ENCODE peak calls at places on chromosomes 1 and 21, in nine cellular contexts. One of them, this sample, is unnamed. For H3K36me3 and H3K4me1, the result is how much of the 10 kb centered on the place peaks cover.

GRCh38 chr1:15417365-15417934 is 7.8 kb downstream of the EFHD2 start:
- DNase-seq in endodermal cell: no peak
- DNase-seq in NT2/D1: no peak
- DNase-seq in kidney: no peak
- DNase-seq in SK-N-SH: peak
- DNase-seq in psoas muscle: no peak
- DNase-seq in suprapubic skin: no peak
- DNase-seq in mucosa of descending colon: peak
- DNase-seq in sigmoid colon: no peak
- DNase-seq in this sample: no peak

GRCh38 chr1:25757151-25757845 is 42.7 kb upstream of the SELENON start:
- DNase-seq in SK-N-SH: no peak
- DNase-seq in kidney: no peak
- DNase-seq in endodermal cell: no peak
- DNase-seq in mucosa of descending colon: no peak
- DNase-seq in NT2/D1: no peak
- DNase-seq in suprapubic skin: no peak
- DNase-seq in sigmoid colon: no peak
- DNase-seq in psoas muscle: no peak
- DNase-seq in this sample: no peak

GRCh38 chr1:201760516-201760915 is 68.4 kb upstream of the IPO9 start:
- DNase-seq in NT2/D1: no peak
- DNase-seq in suprapubic skin: no peak
- DNase-seq in kidney: no peak
- DNase-seq in psoas muscle: no peak
- DNase-seq in endodermal cell: no peak
- DNase-seq in mucosa of descending colon: no peak
- DNase-seq in sigmoid colon: no peak
- DNase-seq in SK-N-SH: no peak
- DNase-seq in this sample: no peak

GRCh38 chr21:43687566-43688395 is 28.4 kb downstream of the RRP1B start:
- DNase-seq in sigmoid colon: no peak
- DNase-seq in suprapubic skin: no peak
- DNase-seq in mucosa of descending colon: no peak
- DNase-seq in SK-N-SH: no peak
- DNase-seq in psoas muscle: no peak
- DNase-seq in kidney: no peak
- DNase-seq in NT2/D1: no peak
- DNase-seq in endodermal cell: no peak
- DNase-seq in this sample: no peak

GRCh38 chr1:56132520-56132919 is 446.8 kb downstream of the PLPP3 start:
- DNase-seq in NT2/D1: no peak
- DNase-seq in psoas muscle: no peak
- DNase-seq in suprapubic skin: no peak
- DNase-seq in SK-N-SH: no peak
- DNase-seq in endodermal cell: no peak
- DNase-seq in mucosa of descending colon: no peak
- DNase-seq in kidney: no peak
- DNase-seq in sigmoid colon: no peak
- DNase-seq in this sample: no peak

GRCh38 chr1:31627301-31627929 is 9.9 kb downstream of the HCRTR1 start:
- DNase-seq in kidney: no peak
- DNase-seq in sigmoid colon: no peak
- DNase-seq in psoas muscle: peak
- DNase-seq in mucosa of descending colon: peak
- DNase-seq in endodermal cell: no peak
- DNase-seq in SK-N-SH: peak
- DNase-seq in suprapubic skin: no peak
- DNase-seq in NT2/D1: no peak
- DNase-seq in this sample: no peak

GRCh38 chr1:209808059-209808494 is 2.1 kb upstream of the IRF6 start:
- DNase-seq in sigmoid colon: no peak
- DNase-seq in kidney: peak
- DNase-seq in suprapubic skin: no peak
- DNase-seq in SK-N-SH: peak
- DNase-seq in mucosa of descending colon: peak
- DNase-seq in psoas muscle: peak
- DNase-seq in NT2/D1: no peak
- DNase-seq in endodermal cell: no peak
- DNase-seq in this sample: peak

GRCh38 chr1:181190362-181191035 is 102.0 kb downstream of the IER5 start:
- DNase-seq in suprapubic skin: no peak
- DNase-seq in mucosa of descending colon: no peak
- DNase-seq in SK-N-SH: no peak
- DNase-seq in psoas muscle: no peak
- DNase-seq in kidney: no peak
- DNase-seq in NT2/D1: no peak
- DNase-seq in sigmoid colon: no peak
- DNase-seq in endodermal cell: peak
- DNase-seq in this sample: no peak

GRCh38 chr1:56330400-56331026 is 248.8 kb downstream of the PLPP3 start:
- DNase-seq in mucosa of descending colon: no peak
- DNase-seq in kidney: no peak
- DNase-seq in psoas muscle: no peak
- DNase-seq in sigmoid colon: no peak
- DNase-seq in suprapubic skin: no peak
- DNase-seq in SK-N-SH: no peak
- DNase-seq in endodermal cell: no peak
- DNase-seq in NT2/D1: no peak
- DNase-seq in this sample: no peak

GRCh38 chr1:183841950-183842816 is 37.3 kb downstream of the RGL1 start:
- DNase-seq in suprapubic skin: no peak
- DNase-seq in sigmoid colon: peak
- DNase-seq in mucosa of descending colon: no peak
- DNase-seq in endodermal cell: no peak
- DNase-seq in kidney: no peak
- DNase-seq in NT2/D1: no peak
- DNase-seq in SK-N-SH: peak
- DNase-seq in psoas muscle: no peak
- DNase-seq in this sample: no peak

GRCh38 chr1:61585714-61586113 is 139.2 kb downstream of the TM2D1 start:
- DNase-seq in mucosa of descending colon: peak
- DNase-seq in psoas muscle: no peak
- DNase-seq in suprapubic skin: no peak
- DNase-seq in endodermal cell: no peak
- DNase-seq in kidney: peak
- DNase-seq in SK-N-SH: peak
- DNase-seq in sigmoid colon: no peak
- DNase-seq in NT2/D1: no peak
- DNase-seq in this sample: no peak

GRCh38 chr1:176073524-176074157 is 133.4 kb downstream of the COP1 start:
- DNase-seq in suprapubic skin: no peak
- DNase-seq in sigmoid colon: no peak
- DNase-seq in mucosa of descending colon: no peak
- DNase-seq in kidney: no peak
- DNase-seq in NT2/D1: peak
- DNase-seq in SK-N-SH: peak
- DNase-seq in endodermal cell: peak
- DNase-seq in psoas muscle: no peak
- DNase-seq in this sample: no peak

GRCh38 chr1:147717051-147717705 is 43.2 kb downstream of the GJA5 start:
- DNase-seq in suprapubic skin: no peak
- DNase-seq in endodermal cell: no peak
- DNase-seq in psoas muscle: no peak
- DNase-seq in kidney: peak
- DNase-seq in SK-N-SH: no peak
- DNase-seq in NT2/D1: no peak
- DNase-seq in mucosa of descending colon: peak
- DNase-seq in sigmoid colon: no peak
- DNase-seq in this sample: peak

GRCh38 chr1:56056438-56057312 is 522.7 kb downstream of the PLPP3 start:
- DNase-seq in NT2/D1: no peak
- DNase-seq in sigmoid colon: no peak
- DNase-seq in kidney: no peak
- DNase-seq in suprapubic skin: no peak
- DNase-seq in mucosa of descending colon: no peak
- DNase-seq in SK-N-SH: no peak
- DNase-seq in psoas muscle: no peak
- DNase-seq in endodermal cell: no peak
- DNase-seq in this sample: no peak

GRCh38 chr1:89609781-89610456 is 23.0 kb upstream of the LRRC8C start:
- DNase-seq in suprapubic skin: no peak
- DNase-seq in mucosa of descending colon: no peak
- DNase-seq in psoas muscle: no peak
- DNase-seq in SK-N-SH: no peak
- DNase-seq in sigmoid colon: no peak
- DNase-seq in NT2/D1: no peak
- DNase-seq in kidney: no peak
- DNase-seq in endodermal cell: peak
- DNase-seq in this sample: no peak

GRCh38 chr1:226121587-226122400 is 59.3 kb downstream of the H3-3A start:
- DNase-seq in SK-N-SH: peak
- DNase-seq in suprapubic skin: no peak
- DNase-seq in endodermal cell: peak
- DNase-seq in sigmoid colon: no peak
- DNase-seq in kidney: peak
- DNase-seq in psoas muscle: peak
- DNase-seq in mucosa of descending colon: peak
- DNase-seq in NT2/D1: peak
- DNase-seq in this sample: no peak

DNA sequence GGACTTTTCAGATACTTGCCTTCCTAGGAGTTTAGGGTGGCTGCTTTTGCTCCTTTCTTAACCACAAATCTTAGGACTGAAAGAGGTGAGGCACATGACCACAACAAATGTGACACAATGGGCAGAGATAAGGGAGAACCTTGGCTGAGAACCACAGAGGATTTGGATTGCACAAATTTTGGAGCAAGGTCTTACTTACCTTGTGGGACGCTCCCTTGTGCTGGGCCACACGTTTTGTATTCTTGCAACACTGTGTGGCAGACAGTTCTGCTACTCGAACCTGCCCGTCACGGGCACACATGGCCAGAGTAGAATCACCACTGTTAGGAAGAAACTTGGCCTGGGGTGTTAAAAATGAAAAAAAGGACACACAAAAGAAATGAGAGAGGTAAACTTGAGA is 23.9 kb downstream of the DCAF8 start:
- DNase-seq in psoas muscle: no peak
- DNase-seq in NT2/D1: no peak
- DNase-seq in SK-N-SH: no peak
- DNase-seq in suprapubic skin: no peak
- DNase-seq in endodermal cell: no peak
- DNase-seq in kidney: no peak
- DNase-seq in mucosa of descending colon: no peak
- DNase-seq in sigmoid colon: no peak
- DNase-seq in this sample: no peak
- H3K36me3 ChIP-seq in psoas muscle: under half
- H3K36me3 ChIP-seq in NT2/D1: half or more
- H3K36me3 ChIP-seq in SK-N-SH: half or more
- H3K36me3 ChIP-seq in suprapubic skin: half or more
- H3K36me3 ChIP-seq in endodermal cell: half or more
- H3K36me3 ChIP-seq in kidney: under half
- H3K36me3 ChIP-seq in mucosa of descending colon: under half
- H3K36me3 ChIP-seq in sigmoid colon: under half
- H3K36me3 ChIP-seq in this sample: half or more

GRCh38 chr1:116503535-116504307 is 67.1 kb downstream of the CD58 start:
- DNase-seq in mucosa of descending colon: no peak
- DNase-seq in endodermal cell: no peak
- DNase-seq in kidney: peak
- DNase-seq in suprapubic skin: no peak
- DNase-seq in sigmoid colon: no peak
- DNase-seq in SK-N-SH: no peak
- DNase-seq in NT2/D1: no peak
- DNase-seq in psoas muscle: no peak
- DNase-seq in this sample: no peak
- H3K4me1 ChIP-seq in mucosa of descending colon: under half
- H3K4me1 ChIP-seq in endodermal cell: under half
- H3K4me1 ChIP-seq in kidney: under half
- H3K4me1 ChIP-seq in suprapubic skin: under half
- H3K4me1 ChIP-seq in sigmoid colon: under half
- H3K4me1 ChIP-seq in SK-N-SH: under half
- H3K4me1 ChIP-seq in NT2/D1: under half
- H3K4me1 ChIP-seq in psoas muscle: under half
- H3K4me1 ChIP-seq in this sample: under half

GRCh38 chr1:3638027-3638426 is 11.9 kb downstream of the WRAP73 start:
- DNase-seq in endodermal cell: no peak
- DNase-seq in sigmoid colon: no peak
- DNase-seq in kidney: peak
- DNase-seq in mucosa of descending colon: peak
- DNase-seq in psoas muscle: no peak
- DNase-seq in NT2/D1: no peak
- DNase-seq in SK-N-SH: no peak
- DNase-seq in suprapubic skin: no peak
- DNase-seq in this sample: no peak

GRCh38 chr1:3638676-3639075 is 11.2 kb downstream of the WRAP73 start:
- DNase-seq in psoas muscle: no peak
- DNase-seq in mucosa of descending colon: peak
- DNase-seq in kidney: no peak
- DNase-seq in endodermal cell: no peak
- DNase-seq in SK-N-SH: no peak
- DNase-seq in NT2/D1: no peak
- DNase-seq in sigmoid colon: no peak
- DNase-seq in suprapubic skin: no peak
- DNase-seq in this sample: no peak

GRCh38 chr1:3636080-3636479 is 11.3 kb downstream of the TPRG1L start:
- DNase-seq in NT2/D1: no peak
- DNase-seq in endodermal cell: no peak
- DNase-seq in suprapubic skin: no peak
- DNase-seq in kidney: no peak
- DNase-seq in mucosa of descending colon: peak
- DNase-seq in sigmoid colon: no peak
- DNase-seq in SK-N-SH: no peak
- DNase-seq in psoas muscle: no peak
- DNase-seq in this sample: no peak

GRCh38 chr1:3634059-3634800 is 9.4 kb downstream of the TPRG1L start:
- DNase-seq in NT2/D1: no peak
- DNase-seq in kidney: peak
- DNase-seq in suprapubic skin: no peak
- DNase-seq in endodermal cell: no peak
- DNase-seq in psoas muscle: no peak
- DNase-seq in sigmoid colon: no peak
- DNase-seq in SK-N-SH: no peak
- DNase-seq in mucosa of descending colon: no peak
- DNase-seq in this sample: no peak

DNA sequence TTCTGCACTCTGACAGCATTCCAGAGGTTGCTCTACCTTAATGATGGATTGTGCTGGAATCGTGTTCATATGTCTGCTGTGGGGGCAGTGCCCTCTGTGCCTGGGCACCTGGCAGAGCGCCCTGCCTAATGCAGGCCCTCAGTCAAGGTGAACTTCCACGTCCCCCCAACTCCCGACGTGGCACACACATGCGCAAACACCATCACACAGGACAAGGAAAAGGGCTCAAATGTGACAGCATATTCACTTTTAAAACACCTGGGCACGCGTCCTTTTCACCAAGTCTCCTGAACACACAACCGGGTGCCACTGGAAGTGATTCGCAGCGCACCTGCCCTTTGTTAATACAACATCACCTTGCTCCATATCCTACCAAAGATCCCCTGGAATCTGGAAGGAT is 11.7 kb downstream of the TPRG1L start:
- DNase-seq in kidney: peak
- DNase-seq in endodermal cell: no peak
- DNase-seq in SK-N-SH: no peak
- DNase-seq in psoas muscle: no peak
- DNase-seq in NT2/D1: no peak
- DNase-seq in suprapubic skin: no peak
- DNase-seq in mucosa of descending colon: peak
- DNase-seq in sigmoid colon: no peak
- DNase-seq in this sample: no peak
- H3K36me3 ChIP-seq in kidney: under half
- H3K36me3 ChIP-seq in endodermal cell: under half
- H3K36me3 ChIP-seq in SK-N-SH: under half
- H3K36me3 ChIP-seq in psoas muscle: under half
- H3K36me3 ChIP-seq in NT2/D1: half or more
- H3K36me3 ChIP-seq in suprapubic skin: half or more
- H3K36me3 ChIP-seq in mucosa of descending colon: under half
- H3K36me3 ChIP-seq in sigmoid colon: under half
- H3K36me3 ChIP-seq in this sample: under half

GRCh38 chr1:2413495-2414296 is 1.3 kb upstream of the PEX10 start:
- DNase-seq in mucosa of descending colon: peak
- DNase-seq in suprapubic skin: peak
- DNase-seq in psoas muscle: no peak
- DNase-seq in kidney: no peak
- DNase-seq in SK-N-SH: no peak
- DNase-seq in endodermal cell: peak
- DNase-seq in NT2/D1: no peak
- DNase-seq in sigmoid colon: no peak
- DNase-seq in this sample: no peak
- H3K4me1 ChIP-seq in mucosa of descending colon: under half
- H3K4me1 ChIP-seq in suprapubic skin: half or more
- H3K4me1 ChIP-seq in psoas muscle: under half
- H3K4me1 ChIP-seq in kidney: under half
- H3K4me1 ChIP-seq in SK-N-SH: under half
- H3K4me1 ChIP-seq in endodermal cell: under half
- H3K4me1 ChIP-seq in NT2/D1: under half
- H3K4me1 ChIP-seq in sigmoid colon: under half
- H3K4me1 ChIP-seq in this sample: under half